ENCODE peak calls at places on chromosomes 3 and 15, in six cellular contexts. A is neuronal stem cell, M is H1, S is H9, D is mesendoderm, E is mesenchymal stem cell. B is an unnamed sample.

GRCh38 chr3:38038447-38038911 is 529 bp upstream of the DLEC1 start:
- DNase-seq in S (no peak), D (no peak), E (no peak), A (no peak), M (no peak), B (no peak)

GRCh38 chr3:100709840-100710235 is 544 bp downstream of the TFG start:
- DNase-seq in M (peak), E (peak), A (peak), D (peak), S (peak), B (peak)

GRCh38 chr15:66024116-66024515 is 154.8 kb downstream of the RAB11A start:
- DNase-seq in A (no peak), M (no peak), S (no peak), D (no peak), E (no peak), B (no peak)

GRCh38 chr15:74243431-74243830 is 7.3 kb downstream of the CCDC33 start:
- DNase-seq in D (no peak), A (no peak), E (no peak), M (no peak), S (no peak), B (no peak)

GRCh38 chr15:79157631-79158592 is 67.3 kb upstream of the RASGRF1 start:
- DNase-seq in D (no peak), S (no peak), E (no peak), M (no peak), A (no peak), B (no peak)

GRCh38 chr3:37787027-37787868 is 74.4 kb upstream of the CTDSPL start:
- DNase-seq in M (no peak), D (no peak), A (no peak), S (no peak), E (no peak), B (no peak)

GRCh38 chr15:78841891-78842290 is 30.6 kb upstream of the ADAMTS7 start:
- DNase-seq in E (no peak), D (no peak), S (no peak), M (no peak), A (no peak), B (no peak)

GRCh38 chr3:17745301-17745700 is 2.9 kb upstream of the TBC1D5 start:
- DNase-seq in A (no peak), D (peak), M (no peak), E (no peak), S (no peak), B (no peak)

GRCh38 chr3:129560269-129560787 is 17.4 kb downstream of the H1-8 start:
- DNase-seq in D (no peak), E (peak), A (no peak), S (no peak), M (no peak), B (peak)

GRCh38 chr3:96931491-96931890 is 117.1 kb downstream of the EPHA6 start:
- DNase-seq in E (no peak), S (no peak), M (no peak), A (no peak), D (no peak), B (no peak)

GRCh38 chr15:80605591-80606150 is 89.4 kb upstream of the ABHD17C start:
- DNase-seq in E (no peak), D (no peak), A (no peak), M (no peak), S (no peak), B (no peak)

GRCh38 chr15:25182098-25182478 is 227.3 kb downstream of the SNRPN start:
- DNase-seq in A (no peak), D (no peak), M (no peak), E (no peak), S (no peak), B (no peak)

GRCh38 chr3:36650271-36650671 is 114.1 kb downstream of the DCLK3 start:
- DNase-seq in M (no peak), A (no peak), S (no peak), D (no peak), E (peak), B (peak)

GRCh38 chr3:128554100-128554464 is 61.1 kb upstream of the GATA2 start:
- DNase-seq in A (no peak), M (no peak), D (peak), S (peak), E (peak), B (peak)

GRCh38 chr15:66593219-66593780 is 27.5 kb upstream of the LCTL start:
- DNase-seq in M (no peak), A (no peak), S (no peak), D (no peak), E (no peak), B (peak)

GRCh38 chr15:91694131-91694828 is 159.2 kb upstream of the SLCO3A1 start:
- DNase-seq in M (no peak), D (peak), A (no peak), S (no peak), E (no peak), B (peak)

GRCh38 chr15:50182233-50183013 is 427 bp downstream of the SLC27A2 start:
- DNase-seq in S (peak), M (no peak), E (peak), D (peak), A (peak), B (peak)

GRCh38 chr3:131630812-131631211 is 128.0 kb upstream of the MRPL3 start:
- DNase-seq in D (no peak), S (no peak), A (no peak), M (no peak), E (no peak), B (no peak)

GRCh38 chr3:172607305-172608121 is 84.3 kb upstream of the TNFSF10 start:
- DNase-seq in M (peak), S (peak), E (peak), D (peak), A (no peak), B (peak)

GRCh38 chr3:46764206-46764605 is 46.5 kb upstream of the PRSS50 start:
- DNase-seq in A (no peak), E (no peak), M (no peak), S (no peak), D (no peak), B (no peak)

GRCh38 chr3:963755-964154 is 129.1 kb upstream of the CNTN6 start:
- DNase-seq in M (no peak), A (no peak), E (no peak), S (no peak), D (no peak), B (no peak)
- H3K4ac ChIP-seq in M (no peak), A (no peak), E (no peak), S (no peak), D (no peak), B (no peak)

GRCh38 chr3:179452166-179452544 is 885 bp upstream of the GNB4 start:
- DNase-seq in A (no peak), D (peak), M (no peak), E (peak), S (no peak), B (peak)

GRCh38 chr3:179451335-179452165 is at the start of gene GNB4:
- DNase-seq in S (peak), A (peak), D (peak), E (peak), M (peak), B (peak)

GRCh38 chr3:179450901-179451334 is 352 bp downstream of the GNB4 start:
- DNase-seq in S (no peak), A (no peak), M (no peak), E (peak), D (peak), B (peak)

GRCh38 chr3:179449621-179450020 is 1.6 kb downstream of the GNB4 start:
- DNase-seq in S (no peak), M (no peak), E (no peak), A (no peak), D (no peak), B (peak)

DNA sequence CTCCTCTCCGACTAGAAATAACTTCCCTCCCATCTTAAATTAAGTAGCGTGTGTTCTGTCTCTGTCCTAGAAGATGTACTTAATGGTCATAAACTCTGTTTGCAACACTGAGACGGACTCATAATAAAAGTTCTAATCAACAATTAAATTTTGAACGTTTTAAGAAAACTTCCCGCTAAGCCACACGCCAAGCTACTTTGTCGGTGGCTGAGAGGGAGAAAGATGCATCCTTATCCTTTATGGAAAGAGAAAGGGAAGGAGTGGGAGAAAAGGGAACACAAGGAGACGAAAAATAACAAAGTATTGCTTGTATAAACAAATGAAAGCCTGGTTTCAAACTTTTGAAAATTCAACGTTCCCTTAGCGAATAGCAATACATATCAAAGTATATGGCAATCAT is 949 bp downstream of the GNB4 start:
- DNase-seq in E (peak), S (no peak), D (no peak), A (no peak), M (no peak), B (peak)
- H3K4ac ChIP-seq in E (no peak), S (no peak), D (no peak), A (no peak), M (no peak), B (peak)

GRCh38 chr3:187745201-187746058 is at the start of gene BCL6:
- DNase-seq in D (peak), E (peak), S (peak), M (peak), A (peak), B (peak)
- H3K4ac ChIP-seq in D (peak), E (peak), S (no peak), M (no peak), A (no peak), B (peak)

GRCh38 chr15:89828324-89829145 is 13.9 kb upstream of the ANPEP start:
- DNase-seq in S (no peak), E (peak), A (no peak), D (peak), M (no peak), B (peak)
- H3K4ac ChIP-seq in S (no peak), E (no peak), A (no peak), D (no peak), M (no peak), B (peak)

GRCh38 chr15:89333959-89334509 is 590 bp downstream of the POLG start:
- DNase-seq in D (no peak), A (no peak), S (no peak), E (no peak), M (no peak), B (no peak)
- H3K4ac ChIP-seq in D (peak), A (no peak), S (no peak), E (peak), M (no peak), B (peak)

DNA sequence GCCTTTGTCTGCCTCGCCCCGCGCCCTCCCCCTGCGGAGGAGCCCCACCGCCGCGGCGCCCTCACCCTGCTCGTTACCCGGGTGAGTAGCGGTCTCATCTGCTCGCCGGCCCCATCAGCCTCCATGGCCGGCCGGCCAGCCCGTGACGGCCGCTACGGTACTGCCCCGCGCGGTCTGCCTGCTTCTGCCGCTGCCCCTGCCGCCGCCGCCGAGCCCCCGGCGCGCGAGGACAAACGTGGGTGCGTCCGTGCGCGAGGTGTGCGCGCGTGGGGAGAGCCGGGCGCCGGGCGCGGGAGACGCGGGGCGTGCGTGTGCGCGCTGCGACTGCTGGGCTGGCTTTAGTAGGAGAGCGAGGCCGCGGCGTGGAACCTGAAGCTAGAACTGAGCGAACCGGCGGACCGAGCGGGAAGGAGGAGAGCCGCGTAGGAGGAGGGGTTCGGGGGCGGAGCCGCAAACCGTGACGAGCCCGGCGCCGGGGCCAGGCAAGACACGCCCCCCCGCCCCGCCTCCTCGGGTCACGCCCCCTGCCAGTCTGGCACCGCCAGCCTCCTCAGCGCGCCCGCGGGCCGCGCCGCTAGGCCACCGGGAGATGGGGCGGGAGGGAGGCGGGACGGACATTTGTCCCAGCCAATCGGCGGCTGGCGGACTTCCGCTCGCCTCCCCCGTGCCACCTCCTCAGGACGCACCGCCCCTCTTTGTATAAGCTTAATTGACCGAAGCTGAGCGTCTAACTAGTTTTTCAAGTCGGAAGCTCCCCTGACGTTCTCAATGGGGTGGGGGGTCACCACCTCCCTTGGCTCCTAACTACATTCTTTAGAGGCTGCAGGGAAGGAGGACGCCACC is at the start of gene SLC4A7:
- DNase-seq in S (peak), E (peak), D (peak), A (peak), M (peak), B (peak)
- H3K4ac ChIP-seq in S (no peak), E (peak), D (peak), A (no peak), M (peak), B (peak)

GRCh38 chr3:146881366-146881765 is 276.2 kb upstream of the PLSCR5 start:
- DNase-seq in E (no peak), D (no peak), S (no peak), M (no peak), A (no peak), B (no peak)
- H3K4ac ChIP-seq in E (no peak), D (no peak), S (no peak), M (no peak), A (no peak), B (no peak)